ENCODE peak calls at places on chromosomes 7 and 10, in four cellular contexts. X, O, C and V are unnamed samples.

GRCh38 chr10:79582096-79582495 is 21.9 kb upstream of the SFTPA2 start:
- DNase-seq in O (no peak), C (no peak), X (no peak), V (no peak)

GRCh38 chr7:1361016-1361755 is 98.1 kb downstream of the MICALL2 start:
- DNase-seq in X (no peak), O (no peak), C (no peak), V (no peak)

GRCh38 chr10:95245425-95246055 is 45.3 kb downstream of the PDLIM1 start:
- DNase-seq in C (no peak), O (no peak), X (no peak), V (no peak)

GRCh38 chr7:55964802-55965470 is 551 bp downstream of the NIPSNAP2 start:
- DNase-seq in C (peak), O (peak), X (peak), V (no peak)

GRCh38 chr10:373516-374309 is 238.5 kb downstream of the ZMYND11 start:
- DNase-seq in O (peak), C (peak), X (no peak), V (no peak)

GRCh38 chr10:20355011-20355410 is 538.8 kb downstream of the PLXDC2 start:
- DNase-seq in O (no peak), C (no peak), X (no peak), V (no peak)

GRCh38 chr7:89927762-89928161 is 226.5 kb upstream of the STEAP1 start:
- DNase-seq in O (no peak), X (no peak), C (no peak), V (no peak)

GRCh38 chr10:36671607-36672006 is 453.8 kb upstream of the ANKRD30A start:
- DNase-seq in C (no peak), X (no peak), O (peak), V (no peak)

GRCh38 chr7:134290286-134290685 is 26.4 kb downstream of the SLC35B4 start:
- DNase-seq in C (no peak), O (peak), X (no peak), V (no peak)

GRCh38 chr10:73060738-73061635 is 35.7 kb downstream of the P4HA1 start:
- DNase-seq in C (no peak), O (no peak), X (peak), V (no peak)

GRCh38 chr10:91103384-91104184 is 116.9 kb upstream of the PCGF5 start:
- DNase-seq in O (no peak), C (no peak), X (no peak), V (no peak)

GRCh38 chr10:61898435-61898778 is 3.1 kb upstream of the ARID5B start:
- DNase-seq in C (no peak), O (no peak), X (no peak), V (no peak)

GRCh38 chr7:124992881-124993562 is 63.4 kb upstream of the POT1 start:
- DNase-seq in C (no peak), O (peak), X (no peak), V (no peak)

GRCh38 chr7:22811746-22812280 is 10.8 kb downstream of the TOMM7 start:
- DNase-seq in O (no peak), X (no peak), C (no peak), V (no peak)

GRCh38 chr7:17153571-17153970 is 144.9 kb upstream of the AHR start:
- DNase-seq in O (no peak), X (no peak), C (no peak), V (no peak)

GRCh38 chr10:6202098-6202683 is 541 bp upstream of the PFKFB3 start:
- DNase-seq in C (no peak), X (no peak), O (no peak), V (no peak)

GRCh38 chr10:43683451-43684197 is 34.9 kb upstream of the ZNF32 start:
- DNase-seq in C (no peak), X (no peak), O (no peak), V (no peak)

GRCh38 chr7:73668103-73668937 is 689 bp downstream of the VPS37D start:
- DNase-seq in C (peak), X (no peak), O (no peak), V (no peak)

GRCh38 chr10:132726951-132727350 is 59.0 kb downstream of the NKX6-2 start:
- DNase-seq in O (no peak), C (no peak), X (no peak), V (no peak)

GRCh38 chr7:376306-376969 is 86.5 kb downstream of the FOXL3 start:
- DNase-seq in C (no peak), O (no peak), X (no peak), V (no peak)